ENCODE peak calls at places on chromosome 12, in four cellular contexts. D is CD4-positive, alpha-beta T cell; K is suprapubic skin; P is tibial nerve. B is an unnamed sample.

GRCh38 chr12:63294327-63294632 is 143.3 kb upstream of the AVPR1A start:
- DNase-seq in K (no peak), P (no peak), D (no peak), B (no peak)

GRCh38 chr12:44972746-44973421 is 78.0 kb downstream of the DBX2 start:
- DNase-seq in K (no peak), D (no peak), P (no peak), B (no peak)

GRCh38 chr12:119749666-119750065 is 81.7 kb downstream of the PRKAB1 start:
- DNase-seq in K (no peak), P (no peak), D (no peak), B (no peak)

GRCh38 chr12:49260165-49260564 is 4.7 kb upstream of the TUBA1C start:
- DNase-seq in D (no peak), P (no peak), K (no peak), B (no peak)

GRCh38 chr12:132583736-132584135 is 26.6 kb downstream of the LRCOL1 start:
- DNase-seq in K (no peak), D (no peak), P (no peak), B (no peak)

GRCh38 chr12:30902001-30902400 is 24.5 kb upstream of the TSPAN11 start:
- DNase-seq in K (no peak), D (no peak), P (no peak), B (no peak)

GRCh38 chr12:64633940-64634337 is 23.6 kb downstream of the RASSF3 start:
- DNase-seq in P (no peak), K (no peak), D (peak; percentile 38), B (no peak)

GRCh38 chr12:86662464-86662863 is 406.3 kb upstream of the MGAT4C start:
- DNase-seq in D (no peak), K (no peak), P (no peak), B (no peak)

GRCh38 chr12:22459872-22460490 is 84.4 kb downstream of the C2CD5 start:
- DNase-seq in K (no peak), D (no peak), P (peak; percentile 26), B (peak; percentile 57)

GRCh38 chr12:121223283-121223946 is 13.5 kb downstream of the P2RX4 start:
- DNase-seq in K (no peak), D (peak; percentile 29), P (no peak), B (peak; percentile 26)

GRCh38 chr12:28742791-28743190 is 406.3 kb upstream of the FAR2 start:
- DNase-seq in D (no peak), P (no peak), K (no peak), B (no peak)

GRCh38 chr12:101570022-101570421 is 24.7 kb upstream of the MYBPC1 start:
- DNase-seq in D (no peak), P (no peak), K (no peak), B (no peak)

GRCh38 chr12:101567918-101568317 is 26.9 kb upstream of the MYBPC1 start:
- DNase-seq in P (no peak), K (no peak), D (no peak), B (no peak)

DNA sequence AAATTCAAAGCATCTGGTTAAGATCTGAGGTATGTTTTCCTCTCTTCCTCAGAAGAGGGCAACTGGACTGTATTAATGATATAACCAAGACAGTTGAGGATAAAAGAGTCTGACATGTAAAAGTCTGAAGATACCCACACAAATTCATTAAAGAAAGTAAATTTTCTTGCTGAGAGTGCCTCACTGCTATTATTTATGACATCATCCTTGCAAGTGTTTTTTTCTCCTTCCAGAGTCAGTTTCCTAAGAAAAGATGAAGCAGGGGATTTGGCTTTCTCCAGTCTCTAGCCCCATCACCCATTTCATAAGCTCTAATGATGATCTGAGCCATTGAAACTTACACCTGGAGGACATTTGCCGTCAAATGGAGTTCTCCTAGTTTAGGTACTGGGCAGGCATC is 21.0 kb upstream of the MYBPC1 start:
- DNase-seq in P (no peak), D (no peak), K (no peak), B (no peak)
- H3K27me3 ChIP-seq in P (no peaks in the 10 kb centered on the region), D (no peaks in the 10 kb centered on the region), K (no peaks in the 10 kb centered on the region), B (no peaks in the 10 kb centered on the region)

GRCh38 chr12:54005531-54005852 is 3.3 kb upstream of the HOXC8 start:
- DNase-seq in D (no peak), P (no peak), K (no peak), B (no peak)

GRCh38 chr12:54008260-54008552 is 579 bp upstream of the HOXC8 start:
- DNase-seq in P (no peak), K (no peak), D (no peak), B (no peak)

GRCh38 chr12:54007538-54008259 is 1.1 kb upstream of the HOXC8 start:
- DNase-seq in K (no peak), P (no peak), D (no peak), B (no peak)

GRCh38 chr12:54005853-54006699 is 2.7 kb upstream of the HOXC8 start:
- DNase-seq in D (peak; percentile 80), K (peak; percentile 96), P (peak; percentile 97), B (peak; percentile 73)

DNA sequence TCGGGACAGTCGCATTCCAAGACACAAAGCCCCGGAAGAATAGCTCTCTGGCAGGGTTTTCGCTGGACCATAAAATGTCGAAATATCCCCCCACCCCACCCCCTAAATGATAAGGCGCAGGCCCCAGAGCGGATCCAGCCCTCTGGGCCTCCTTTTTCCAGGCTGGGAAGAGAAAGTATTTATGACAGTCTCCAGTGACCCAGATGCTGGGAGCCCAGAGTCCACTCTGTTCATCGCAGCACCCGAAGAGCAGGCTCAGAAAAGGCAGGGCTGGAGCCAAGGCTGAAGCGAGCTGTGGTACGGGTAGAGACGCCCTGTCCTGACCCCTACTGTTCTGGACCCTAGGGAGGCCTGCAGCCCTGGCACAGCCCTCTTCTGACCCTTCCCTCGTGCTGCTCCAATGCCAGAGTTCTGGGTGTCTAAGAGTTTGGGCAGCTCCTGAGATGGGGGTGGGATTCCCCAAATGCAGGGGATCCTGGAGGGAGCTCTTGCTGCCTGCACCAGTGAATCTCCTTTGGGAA is 2.0 kb upstream of the HOXC8 start:
- DNase-seq in P (no peak), K (no peak), D (no peak), B (no peak)
- H3K27me3 ChIP-seq in P (no peaks in the 10 kb centered on the region), K (peaks cover 12% of the 10 kb centered on the region), D (peaks cover 96% of the 10 kb centered on the region), B (peaks cover 64% of the 10 kb centered on the region)

GRCh38 chr12:3173912-3174311 is 96.7 kb downstream of the TSPAN9 start:
- DNase-seq in K (no peak), P (no peak), D (no peak), B (no peak)

GRCh38 chr12:3171195-3171591 is 94.0 kb downstream of the TSPAN9 start:
- DNase-seq in D (no peak), P (no peak), K (no peak), B (no peak)

GRCh38 chr12:3173008-3173553 is 95.9 kb downstream of the TSPAN9 start:
- DNase-seq in K (no peak), D (no peak), P (no peak), B (no peak)

GRCh38 chr12:3170423-3171194 is 93.4 kb downstream of the TSPAN9 start:
- DNase-seq in D (no peak), P (no peak), K (no peak), B (no peak)

GRCh38 chr12:3172124-3173007 is 95.2 kb downstream of the TSPAN9 start:
- DNase-seq in D (no peak), K (no peak), P (no peak), B (no peak)
- H3K27me3 ChIP-seq in D (no peaks in the 10 kb centered on the region), K (no peaks in the 10 kb centered on the region), P (no peaks in the 10 kb centered on the region), B (no peaks in the 10 kb centered on the region)

GRCh38 chr12:68403296-68403695 is 71.1 kb upstream of the MDM1 start:
- DNase-seq in K (no peak), D (no peak), P (no peak), B (no peak)

GRCh38 chr12:68405292-68405900 is 73.2 kb upstream of the MDM1 start:
- DNase-seq in P (peak; percentile 27), K (no peak), D (no peak), B (no peak)

GRCh38 chr12:68403711-68404110 is 71.5 kb upstream of the MDM1 start:
- DNase-seq in P (no peak), K (no peak), D (no peak), B (no peak)

GRCh38 chr12:68402422-68402821 is 70.3 kb upstream of the MDM1 start:
- DNase-seq in K (no peak), P (no peak), D (no peak), B (no peak)

GRCh38 chr12:68406134-68406576 is 74.0 kb upstream of the MDM1 start:
- DNase-seq in P (peak; percentile 89), K (peak; percentile 95), D (no peak), B (no peak)
- H3K27me3 ChIP-seq in P (no peaks in the 10 kb centered on the region), K (no peaks in the 10 kb centered on the region), D (no peaks in the 10 kb centered on the region), B (peaks cover 3% of the 10 kb centered on the region)

GRCh38 chr12:92707926-92708325 is 5.1 kb downstream of the PLEKHG7 start:
- DNase-seq in D (no peak), P (no peak), K (no peak), B (no peak)

GRCh38 chr12:92702754-92703679 is at the start of gene PLEKHG7:
- DNase-seq in K (no peak), D (no peak), P (no peak), B (peak; percentile 41)

GRCh38 chr12:92706594-92706993 is 3.8 kb downstream of the PLEKHG7 start:
- DNase-seq in P (no peak), D (no peak), K (no peak), B (no peak)

GRCh38 chr12:92701441-92701840 is 1.3 kb upstream of the PLEKHG7 start:
- DNase-seq in K (no peak), P (no peak), D (no peak), B (no peak)

GRCh38 chr12:92703777-92704176 is 988 bp downstream of the PLEKHG7 start:
- DNase-seq in P (no peak), K (no peak), D (no peak), B (no peak)
- H3K27me3 ChIP-seq in P (no peaks in the 10 kb centered on the region), K (no peaks in the 10 kb centered on the region), D (no peaks in the 10 kb centered on the region), B (no peaks in the 10 kb centered on the region)

GRCh38 chr12:107320929-107321618 is 227.7 kb upstream of the CRY1 start:
- DNase-seq in P (no peak), K (no peak), D (peak; percentile 70), B (peak; percentile 85)

GRCh38 chr12:107320031-107320928 is 226.9 kb upstream of the CRY1 start:
- DNase-seq in P (no peak), D (peak; percentile 74), K (no peak), B (peak; percentile 64)

GRCh38 chr12:107325075-107325474 is 231.7 kb upstream of the CRY1 start:
- DNase-seq in D (no peak), K (no peak), P (no peak), B (no peak)

GRCh38 chr12:107319536-107320030 is 226.2 kb upstream of the CRY1 start:
- DNase-seq in D (peak; percentile 20), P (no peak), K (no peak), B (no peak)

GRCh38 chr12:107322063-107322462 is 228.7 kb upstream of the CRY1 start:
- DNase-seq in D (peak; percentile 15), P (no peak), K (no peak), B (no peak)
- H3K27me3 ChIP-seq in D (no peaks in the 10 kb centered on the region), P (no peaks in the 10 kb centered on the region), K (peaks cover 42% of the 10 kb centered on the region), B (peaks cover 8% of the 10 kb centered on the region)

B was measured in CD4-positive, CD25-positive, alpha-beta regulatory T cell.